ENCODE peak calls at places on chromosome 16, in eight cellular contexts. O, P, F, G, S, C, K and Z are unnamed samples.

GRCh38 chr16:78291642-78292041 is 192.2 kb downstream of the WWOX start:
- DNase-seq in O (no peak), P (no peak), F (no peak), G (no peak), S (no peak), C (no peak), K (no peak), Z (no peak)

GRCh38 chr16:85536073-85536410 is 77.1 kb upstream of the GSE1 start:
- DNase-seq in O (no peak), P (no peak), F (no peak), G (no peak), S (no peak), C (no peak), K (no peak), Z (no peak)

GRCh38 chr16:54886078-54886477 is 44.6 kb upstream of the IRX5 start:
- DNase-seq in O (no peak), P (no peak), F (no peak), G (no peak), S (no peak), C (peak), K (no peak), Z (no peak)

GRCh38 chr16:66520406-66521194 is 29.3 kb downstream of the TK2 start:
- DNase-seq in O (no peak), P (peak), F (no peak), G (peak), S (no peak), C (no peak), K (no peak), Z (no peak)

GRCh38 chr16:17083628-17084027 is 387.1 kb downstream of the XYLT1 start:
- DNase-seq in O (no peak), P (no peak), F (no peak), G (no peak), S (no peak), C (no peak), K (no peak), Z (peak)

GRCh38 chr16:15739940-15740339 is 89.9 kb downstream of the NDE1 start:
- DNase-seq in O (no peak), P (no peak), F (no peak), G (no peak), S (no peak), C (no peak), K (no peak), Z (no peak)

GRCh38 chr16:57533618-57534336 is 2.6 kb downstream of the CCDC102A start:
- DNase-seq in O (no peak), P (no peak), F (peak), G (peak), S (no peak), C (no peak), K (no peak), Z (peak)

GRCh38 chr16:3511286-3512180 is 10.7 kb downstream of the CLUAP1 start:
- DNase-seq in O (no peak), P (no peak), F (no peak), G (no peak), S (no peak), C (no peak), K (no peak), Z (no peak)

GRCh38 chr16:86362155-86362849 is 148.0 kb upstream of the FOXF1 start:
- DNase-seq in O (no peak), P (no peak), F (no peak), G (no peak), S (no peak), C (no peak), K (no peak), Z (no peak)

GRCh38 chr16:8826278-8826879 is 28.7 kb downstream of the PMM2 start:
- DNase-seq in O (no peak), P (no peak), F (no peak), G (no peak), S (no peak), C (no peak), K (no peak), Z (no peak)

GRCh38 chr16:9800180-9800738 is 382.0 kb downstream of the GRIN2A start:
- DNase-seq in O (no peak), P (no peak), F (no peak), G (no peak), S (no peak), C (no peak), K (no peak), Z (no peak)

GRCh38 chr16:20242568-20243240 is 84.6 kb downstream of the GP2 start:
- DNase-seq in O (no peak), P (no peak), F (no peak), G (no peak), S (no peak), C (no peak), K (no peak), Z (no peak)

GRCh38 chr16:68421076-68421475 is 27.2 kb downstream of the SMPD3 start:
- DNase-seq in O (no peak), P (no peak), F (no peak), G (no peak), S (no peak), C (no peak), K (no peak), Z (no peak)

GRCh38 chr16:15502041-15502725 is 67.8 kb downstream of the BMERB1 start:
- DNase-seq in O (no peak), P (no peak), F (peak), G (no peak), S (peak), C (no peak), K (no peak), Z (no peak)

GRCh38 chr16:83701494-83701893 is 106.3 kb upstream of the HSBP1 start:
- DNase-seq in O (no peak), P (peak), F (peak), G (no peak), S (peak), C (no peak), K (no peak), Z (no peak)

GRCh38 chr16:67093098-67093732 is 16.5 kb upstream of the PHAF1 start:
- DNase-seq in O (no peak), P (no peak), F (no peak), G (no peak), S (no peak), C (no peak), K (no peak), Z (no peak)

GRCh38 chr16:75087040-75087979 is 29.3 kb downstream of the LDHD start:
- DNase-seq in O (no peak), P (peak), F (no peak), G (no peak), S (no peak), C (no peak), K (no peak), Z (peak)

GRCh38 chr16:88649924-88650748 is 717 bp downstream of the CYBA start:
- DNase-seq in O (peak), P (peak), F (no peak), G (peak), S (peak), C (no peak), K (no peak), Z (peak)

GRCh38 chr16:49462989-49463371 is 89.4 kb downstream of the C16orf78 start:
- DNase-seq in O (no peak), P (no peak), F (no peak), G (peak), S (no peak), C (peak), K (no peak), Z (peak)

GRCh38 chr16:67254809-67255552 is 6.2 kb downstream of the SLC9A5 start:
- DNase-seq in O (no peak), P (no peak), F (no peak), G (no peak), S (no peak), C (no peak), K (no peak), Z (no peak)

GRCh38 chr16:23857901-23858300 is 22.1 kb downstream of the PRKCB start:
- DNase-seq in O (no peak), P (no peak), F (no peak), G (no peak), S (no peak), C (no peak), K (no peak), Z (no peak)

GRCh38 chr16:47519996-47520679 is 59.0 kb downstream of the PHKB start:
- DNase-seq in O (no peak), P (no peak), F (no peak), G (no peak), S (no peak), C (no peak), K (no peak), Z (no peak)

GRCh38 chr16:1073566-1074378 is 1.2 kb downstream of the SSTR5 start:
- DNase-seq in O (no peak), P (no peak), F (no peak), G (no peak), S (no peak), C (no peak), K (no peak), Z (no peak)

GRCh38 chr16:2835638-2836493 is 5.8 kb downstream of the ZG16B start:
- DNase-seq in O (no peak), P (no peak), F (peak), G (no peak), S (peak), C (no peak), K (no peak), Z (no peak)

GRCh38 chr16:28166394-28167208 is 45.2 kb downstream of the XPO6 start:
- DNase-seq in O (peak), P (no peak), F (peak), G (no peak), S (peak), C (no peak), K (no peak), Z (no peak)

GRCh38 chr16:27851586-27851985 is 211.9 kb downstream of the GSG1L start:
- DNase-seq in O (no peak), P (no peak), F (no peak), G (no peak), S (no peak), C (no peak), K (no peak), Z (no peak)